ENCODE peak calls at places on chromosome 19, in ten cellular contexts. W is uterus, A is tibial nerve, J is right lobe of liver, B is esophagus squamous epithelium, O is Peyer's patch, M is suprapubic skin, K is A549, H is H1, C is stomach. Y is an unnamed sample.

GRCh38 chr19:44345969-44346368 is 10.5 kb downstream of the ZNF112 start:
- DNase-seq in A (no peak), C (no peak), K (no peak), B (no peak), M (no peak), O (no peak), J (no peak), W (no peak), H (no peak), Y (no peak)

GRCh38 chr19:52659013-52659412 is 20.9 kb upstream of the ZNF83 start:
- DNase-seq in K (no peak), A (no peak), C (no peak), B (no peak), O (no peak), W (no peak), M (no peak), H (no peak), J (no peak), Y (no peak)

GRCh38 chr19:13905634-13906524 is at the start of the genes BRME1 and CC2D1A:
- DNase-seq in O (peak), W (peak), B (peak), J (peak), C (peak), A (peak), H (peak), M (peak), K (peak), Y (peak)

GRCh38 chr19:12766051-12766521 is 9.3 kb downstream of the HOOK2 start:
- DNase-seq in B (no peak), W (peak), O (peak), J (peak), K (peak), A (peak), H (no peak), M (no peak), C (peak), Y (peak)

GRCh38 chr19:590396-590745 is 690 bp downstream of the HCN2 start:
- DNase-seq in O (no peak), C (no peak), M (no peak), W (no peak), H (no peak), B (no peak), A (no peak), K (no peak), J (no peak), Y (no peak)

GRCh38 chr19:41670755-41671154 is 17.3 kb downstream of the CEACAM7 start:
- DNase-seq in W (no peak), K (no peak), C (no peak), B (no peak), A (no peak), J (no peak), H (no peak), O (no peak), M (no peak), Y (no peak)

GRCh38 chr19:23525265-23525862 is 130.1 kb upstream of the ZNF91 start:
- DNase-seq in O (no peak), J (no peak), K (no peak), M (peak), H (no peak), A (no peak), W (no peak), C (no peak), B (no peak), Y (no peak)

GRCh38 chr19:58182577-58182988 is 278 bp upstream of the ZNF274 start:
- DNase-seq in H (no peak), K (no peak), B (peak), W (no peak), A (no peak), J (no peak), M (no peak), C (no peak), O (no peak), Y (no peak)

GRCh38 chr19:41960973-41961372 is 1.9 kb upstream of the RABAC1 start:
- DNase-seq in J (no peak), B (no peak), O (no peak), H (no peak), M (no peak), K (no peak), C (no peak), W (no peak), A (no peak), Y (no peak)

GRCh38 chr19:4974855-4975469 is 6.0 kb downstream of the KDM4B start:
- DNase-seq in O (no peak), J (no peak), M (no peak), K (no peak), H (no peak), C (no peak), W (no peak), B (no peak), A (no peak), Y (no peak)

GRCh38 chr19:51692065-51692915 is 840 bp upstream of the SPACA6 start:
- DNase-seq in M (peak), W (no peak), C (no peak), A (no peak), O (no peak), K (no peak), H (no peak), B (no peak), J (no peak), Y (peak)

GRCh38 chr19:44785993-44786392 is 8.3 kb downstream of the CBLC start:
- DNase-seq in J (no peak), H (no peak), C (no peak), A (no peak), K (no peak), B (no peak), M (no peak), O (no peak), W (no peak), Y (no peak)

GRCh38 chr19:22052644-22053013 is 345 bp downstream of the ZNF257 start:
- DNase-seq in B (no peak), J (no peak), K (no peak), A (no peak), H (no peak), W (peak), M (no peak), C (no peak), O (no peak), Y (peak)

GRCh38 chr19:16038196-16038695 is 38.0 kb upstream of the TPM4 start:
- DNase-seq in K (no peak), B (no peak), C (no peak), O (no peak), A (no peak), W (no peak), H (no peak), J (no peak), M (no peak), Y (no peak)

GRCh38 chr19:40614595-40615411 is 13.6 kb downstream of the LTBP4 start:
- DNase-seq in B (peak), C (peak), J (peak), M (peak), O (peak), H (no peak), K (no peak), W (peak), A (peak), Y (peak)

GRCh38 chr19:7852851-7853759 is 21.1 kb downstream of the PRR36 start:
- DNase-seq in M (no peak), J (peak), C (peak), W (peak), A (no peak), H (no peak), B (no peak), K (peak), O (peak), Y (peak)

GRCh38 chr19:17125052-17125727 is 49.6 kb downstream of the MYO9B start:
- DNase-seq in W (no peak), M (no peak), J (no peak), B (no peak), H (no peak), K (no peak), A (no peak), C (no peak), O (no peak), Y (no peak)

GRCh38 chr19:57324992-57325391 is 4.7 kb downstream of the ZNF543 start:
- DNase-seq in H (no peak), M (no peak), J (no peak), K (no peak), B (no peak), W (no peak), C (no peak), O (no peak), A (no peak), Y (no peak)

GRCh38 chr19:43656436-43656835 is 13.5 kb downstream of the PLAUR start:
- DNase-seq in K (no peak), J (no peak), B (no peak), W (no peak), A (no peak), M (no peak), C (no peak), H (no peak), O (no peak), Y (no peak)

GRCh38 chr19:33248553-33248953 is 22.9 kb upstream of the SLC7A10 start:
- DNase-seq in B (no peak), K (no peak), C (no peak), H (no peak), O (no peak), A (no peak), W (no peak), J (peak), M (no peak), Y (no peak)

GRCh38 chr19:43574424-43575155 is 737 bp downstream of the XRCC1 start:
- DNase-seq in W (no peak), H (no peak), K (no peak), B (no peak), M (no peak), O (no peak), J (no peak), C (no peak), A (no peak), Y (no peak)

GRCh38 chr19:40217027-40217810 is 965 bp downstream of the TTC9B start:
- DNase-seq in B (no peak), M (no peak), W (no peak), O (peak), H (peak), A (no peak), K (peak), J (no peak), C (peak), Y (no peak)

GRCh38 chr19:51735759-51736449 is 12.1 kb upstream of the HAS1 start:
- DNase-seq in K (no peak), M (no peak), C (peak), J (peak), W (no peak), B (no peak), A (peak), H (no peak), O (no peak), Y (peak)

GRCh38 chr19:8367327-8368001 is 3.5 kb downstream of the ANGPTL4 start:
- DNase-seq in C (peak), K (no peak), H (peak), J (peak), W (peak), B (no peak), M (peak), O (peak), A (peak), Y (peak)

GRCh38 chr19:58296086-58296485 is 9.1 kb upstream of the ERVK3-1 start:
- DNase-seq in A (no peak), W (no peak), O (peak), J (no peak), C (no peak), K (no peak), H (no peak), B (no peak), M (no peak), Y (no peak)

GRCh38 chr19:44747739-44748425 is 626 bp upstream of the BCL3 start:
- DNase-seq in K (peak), J (peak), B (no peak), C (peak), H (no peak), M (peak), W (peak), A (no peak), O (peak), Y (peak)

GRCh38 chr19:33616857-33617256 is 4.9 kb upstream of the CHST8 start:
- DNase-seq in B (no peak), C (no peak), M (no peak), W (no peak), O (no peak), J (no peak), A (no peak), H (no peak), K (no peak), Y (no peak)

GRCh38 chr19:1113278-1113985 is 9.6 kb downstream of the GPX4 start:
- DNase-seq in O (peak), A (peak), K (peak), H (peak), J (peak), W (peak), M (peak), B (peak), C (peak), Y (peak)

GRCh38 chr19:45716314-45717130 is 14.2 kb downstream of the FBXO46 start:
- DNase-seq in B (no peak), H (no peak), K (peak), A (no peak), O (peak), J (no peak), W (peak), M (no peak), C (no peak), Y (no peak)

GRCh38 chr19:16497042-16497441 is 848 bp downstream of the C19orf44 start:
- DNase-seq in K (no peak), W (no peak), J (no peak), H (no peak), O (no peak), A (no peak), B (no peak), C (no peak), M (no peak), Y (peak)

GRCh38 chr19:42553292-42554045 is 25.2 kb upstream of the CEACAM1 start:
- DNase-seq in C (peak), M (peak), B (no peak), K (no peak), J (no peak), O (no peak), H (no peak), A (no peak), W (no peak), Y (no peak)

GRCh38 chr19:41355802-41356201 is 2.1 kb upstream of the TGFB1 start:
- DNase-seq in C (no peak), J (no peak), O (no peak), B (no peak), W (no peak), K (no peak), A (no peak), M (no peak), H (no peak), Y (no peak)

DNA sequence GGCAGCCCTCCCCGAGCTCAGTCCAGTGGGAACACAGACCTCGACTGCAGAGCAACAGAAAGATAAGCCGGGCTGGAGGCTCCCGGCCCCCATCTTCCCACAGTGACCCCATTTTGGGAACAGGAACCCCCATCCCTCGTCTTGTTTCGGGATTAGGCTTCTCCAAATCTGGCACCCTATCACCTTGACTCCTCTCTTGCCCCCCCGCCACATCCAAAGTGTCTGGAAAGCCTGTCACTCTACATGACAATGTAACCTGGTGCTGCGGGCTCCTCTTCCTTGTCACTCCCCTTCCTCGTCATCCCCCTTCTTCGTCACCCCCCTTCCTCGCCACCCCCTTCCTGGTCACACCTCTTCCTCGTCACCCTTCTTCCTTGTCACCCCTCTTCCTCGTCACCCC is 10.1 kb downstream of the PAK4 start:
- DNase-seq in A (no peak), O (no peak), C (no peak), J (no peak), B (no peak), M (no peak), W (no peak), K (no peak), H (no peak), Y (no peak)
- H3K4me3 ChIP-seq in A (no peak), O (no peak), C (no peak), J (no peak), B (no peak), M (no peak), W (no peak), K (no peak), H (no peak), Y (no peak)

GRCh38 chr19:49114630-49115363 is 627 bp downstream of the LIN7B start:
- DNase-seq in W (peak), O (peak), J (no peak), C (peak), H (no peak), K (no peak), M (no peak), B (no peak), A (no peak), Y (peak)
- H3K27ac ChIP-seq in W (peak), O (peak), J (peak), C (peak), H (no peak), K (peak), M (peak), B (peak), A (peak), Y (no peak)

DNA sequence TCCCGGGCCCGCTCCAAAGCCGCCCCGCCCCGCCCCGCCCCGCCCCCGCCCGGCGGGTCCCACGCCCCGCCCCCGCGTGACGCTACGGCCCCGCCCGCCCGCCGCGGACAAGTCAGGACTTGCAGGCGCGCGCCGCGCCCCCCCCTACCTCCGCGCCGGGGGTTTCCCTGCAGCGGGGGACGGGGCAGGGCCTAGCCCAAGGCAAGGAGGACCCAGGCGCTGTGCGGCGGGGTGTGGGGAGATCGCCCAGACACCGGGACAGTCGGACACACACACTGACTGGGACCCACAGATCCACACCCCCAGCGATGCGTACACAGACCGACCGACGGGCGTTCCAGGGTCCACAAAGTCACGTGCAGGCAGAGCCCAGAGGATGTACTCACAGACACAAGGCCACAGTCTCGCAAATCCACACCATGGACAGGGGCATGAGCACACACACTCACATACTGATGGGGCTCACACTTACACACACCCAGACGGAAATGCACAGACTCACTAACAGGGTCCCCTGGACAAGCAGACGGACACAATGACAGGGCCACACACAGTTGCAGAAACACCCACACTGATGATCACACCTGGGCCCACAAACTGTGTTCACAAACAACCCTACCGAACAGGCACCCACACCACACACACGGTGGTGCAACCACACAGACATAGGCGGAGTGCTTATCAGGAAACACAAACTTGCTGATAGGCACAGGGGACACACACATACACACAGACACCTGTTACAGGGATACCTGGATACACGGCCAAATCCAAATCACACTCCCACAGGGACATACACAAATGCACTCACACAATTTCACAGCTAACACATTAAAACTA is 436 bp upstream of the BBC3 start:
- DNase-seq in C (peak), A (peak), J (peak), K (peak), B (peak), O (peak), H (no peak), W (peak), M (peak), Y (peak)
- TF ChIP-seq POLR2A in C (no peak), A (no peak), J (peak), K (no peak), B (no peak), O (peak), H (no peak), W (no peak), M (no peak), Y (peak)

DNA sequence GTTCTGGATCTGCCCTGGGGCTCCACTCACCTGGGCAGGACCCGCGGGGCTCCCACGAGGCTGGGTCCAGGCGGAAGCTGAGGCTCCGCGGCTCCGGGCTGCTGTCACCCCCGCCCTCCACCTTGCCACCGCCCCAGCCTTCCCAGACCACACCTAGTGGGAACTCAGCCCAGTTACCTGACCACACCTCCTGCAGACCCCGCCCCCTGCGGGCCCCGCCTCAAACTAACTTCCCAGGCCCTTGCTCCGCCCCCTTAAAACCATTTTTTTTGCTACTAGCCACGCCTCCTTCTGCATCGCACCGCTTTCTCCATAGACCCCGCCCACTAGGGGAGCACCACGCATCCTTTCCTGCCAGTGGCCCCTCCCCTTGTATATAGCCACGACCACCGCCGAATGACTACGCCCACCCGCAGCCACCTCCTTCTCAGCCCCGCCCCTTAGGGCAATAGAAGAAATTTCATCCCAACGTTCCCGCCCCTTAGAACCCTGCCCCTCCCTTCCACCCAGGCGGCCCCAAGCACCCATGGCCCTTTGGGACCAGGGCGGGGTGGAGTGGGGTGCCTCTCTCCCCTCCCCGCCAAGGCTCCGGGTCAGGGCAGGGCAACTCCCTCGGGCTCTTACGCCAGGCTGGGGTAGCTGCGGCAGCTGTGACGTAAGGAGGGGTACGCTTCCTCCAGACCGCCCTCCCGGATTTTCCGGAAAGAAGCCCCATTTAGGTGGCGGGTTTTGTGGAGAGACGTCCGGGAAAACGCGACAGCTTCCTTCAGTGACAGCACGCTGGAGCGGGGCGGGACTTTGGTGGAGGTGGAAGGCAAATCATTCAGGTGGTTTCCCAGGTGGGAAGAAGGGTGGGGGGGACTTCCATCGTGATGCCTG is at the start of gene SH2D3A:
- DNase-seq in M (peak), A (no peak), W (peak), C (peak), B (peak), J (peak), H (peak), K (peak), O (peak), Y (peak)
- H3K4me3 ChIP-seq in M (peak), A (peak), W (no peak), C (peak), B (peak), J (peak), H (peak), K (peak), O (peak), Y (no peak)

GRCh38 chr19:2774953-2775555 is 8.0 kb downstream of the SGTA start:
- DNase-seq in J (no peak), O (no peak), M (no peak), C (no peak), K (no peak), H (no peak), B (no peak), A (no peak), W (no peak), Y (peak)
- H3K27ac ChIP-seq in J (peak), O (peak), M (peak), C (peak), K (no peak), H (no peak), B (peak), A (peak), W (peak), Y (peak)

DNA sequence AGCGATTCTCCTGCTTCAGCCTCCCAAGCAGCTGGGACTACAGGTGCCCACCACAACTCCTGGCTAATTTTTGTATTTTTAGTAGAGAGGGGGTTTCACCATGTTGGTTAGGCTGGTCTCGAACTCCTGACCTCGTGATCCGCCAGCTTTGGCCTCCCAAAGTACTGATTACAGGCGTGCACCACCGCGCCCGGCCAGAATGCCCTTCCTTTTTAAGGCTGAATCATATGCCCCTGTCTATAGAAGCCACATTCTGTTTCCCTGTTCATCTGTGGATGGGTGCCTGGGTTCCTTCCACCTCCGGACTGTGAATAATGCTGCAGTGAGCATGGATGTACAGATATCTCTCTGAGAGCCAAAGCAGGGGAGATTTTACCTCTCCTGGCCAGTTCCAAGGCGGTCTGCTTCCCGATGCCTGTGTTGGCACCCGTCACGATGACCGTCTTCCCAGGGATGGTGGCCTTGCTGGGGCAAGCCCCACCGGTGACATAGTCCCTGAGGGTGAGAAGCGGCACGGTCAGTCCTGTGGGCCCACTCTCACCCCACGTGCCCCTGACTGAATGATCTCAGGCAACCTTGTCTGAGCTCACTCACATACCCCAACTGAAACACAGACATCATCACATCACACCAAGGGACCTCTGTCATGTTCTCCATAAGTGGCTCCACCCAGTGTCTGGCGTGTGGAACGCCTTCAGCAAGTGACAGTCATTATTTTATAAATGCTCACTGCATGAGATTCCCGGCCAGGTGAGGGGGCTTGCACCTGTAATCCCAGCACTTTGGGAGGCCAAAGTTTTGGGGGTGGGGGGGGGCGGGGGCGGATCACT is 4.0 kb downstream of the RDH13 start:
- DNase-seq in C (no peak), A (no peak), K (no peak), O (no peak), M (no peak), J (no peak), W (no peak), H (no peak), B (no peak), Y (no peak)
- TF ChIP-seq POLR2A in C (no peak), A (no peak), K (no peak), O (no peak), M (no peak), J (no peak), W (no peak), H (no peak), B (no peak), Y (no peak)